ENCODE peak calls at places on chromosomes 12 and 14, in four cellular contexts. H is HepG2, C is K562, U is GM12878. L is an unnamed sample.
A peak's percentile ranks its signal among the peaks of the same experiment; 100 is the strongest.

GRCh38 chr12:67649165-67650126 is 901 bp downstream of the DYRK2 start:
- DNase-seq in H (no peak), C (peak; percentile 49), U (no peak), L (peak; percentile 53)

GRCh38 chr14:105853907-105854599 is 327.7 kb downstream of the TMEM121 start:
- DNase-seq in H (no peak), C (no peak), U (no peak), L (no peak)

GRCh38 chr12:501722-502447 is 42.1 kb downstream of the B4GALNT3 start:
- DNase-seq in H (no peak), C (no peak), U (no peak), L (no peak)

GRCh38 chr14:64447890-64448667 is 17.2 kb upstream of the AKAP5 start:
- DNase-seq in H (no peak), C (no peak), U (no peak), L (no peak)

GRCh38 chr12:76922821-76923315 is 44.0 kb upstream of the CSRP2 start:
- DNase-seq in H (no peak), C (no peak), U (no peak), L (no peak)

GRCh38 chr12:11134300-11134699 is at the start of gene TAS2R30:
- DNase-seq in H (no peak), C (no peak), U (no peak), L (no peak)

GRCh38 chr14:95886366-95886765 is 9.7 kb downstream of the TUNAR start:
- DNase-seq in H (no peak), C (no peak), U (no peak), L (no peak)

GRCh38 chr14:66649515-66649914 is 141.6 kb downstream of the GPHN start:
- DNase-seq in H (no peak), C (no peak), U (peak; percentile 79), L (no peak)

GRCh38 chr12:24431872-24432271 is 482.4 kb upstream of the SOX5 start:
- DNase-seq in H (no peak), C (no peak), U (no peak), L (no peak)

GRCh38 chr12:21774358-21775129 is at the start of gene KCNJ8:
- DNase-seq in H (no peak), C (peak; percentile 57), U (no peak), L (peak; percentile 77)

GRCh38 chr14:71855399-71856036 is 76.7 kb upstream of the RGS6 start:
- DNase-seq in H (peak; percentile 49), C (peak; percentile 54), U (peak; percentile 31), L (peak; percentile 87)

GRCh38 chr12:6280053-6280469 is 30.4 kb upstream of the PLEKHG6 start:
- DNase-seq in H (peak; percentile 93), C (no peak), U (no peak), L (no peak)

GRCh38 chr14:76186318-76187027 is 34.8 kb downstream of the GPATCH2L start:
- DNase-seq in H (no peak), C (no peak), U (peak; percentile 75), L (no peak)

GRCh38 chr12:57476993-57477709 is 2.5 kb downstream of the ARHGAP9 start:
- DNase-seq in H (no peak), C (no peak), U (no peak), L (no peak)

GRCh38 chr14:104675447-104675846 is 14.0 kb upstream of the INF2 start:
- DNase-seq in H (no peak), C (no peak), U (no peak), L (no peak)

GRCh38 chr12:7602287-7602686 is 63.4 kb downstream of the APOBEC1 start:
- DNase-seq in H (no peak), C (no peak), U (no peak), L (no peak)

GRCh38 chr14:37985826-37986470 is 221.8 kb upstream of the SSTR1 start:
- DNase-seq in H (peak; percentile 77), C (no peak), U (no peak), L (peak; percentile 59)

GRCh38 chr14:39023939-39024871 is 78.8 kb downstream of the SEC23A start:
- DNase-seq in H (peak; percentile 100), C (no peak), U (no peak), L (no peak)

GRCh38 chr12:11980133-11980532 is 90.6 kb upstream of the BCL2L14 start:
- DNase-seq in H (no peak), C (no peak), U (peak; percentile 28), L (no peak)

GRCh38 chr12:254039-254438 is 8.6 kb downstream of the SLC6A13 start:
- DNase-seq in H (no peak), C (peak; percentile 25), U (no peak), L (no peak)

GRCh38 chr12:128820723-128821432 is 2.9 kb downstream of the SLC15A4 start:
- DNase-seq in H (no peak), C (no peak), U (no peak), L (no peak)

GRCh38 chr14:25833341-25834121 is 764.3 kb downstream of the NOVA1 start:
- DNase-seq in H (peak; percentile 46), C (no peak), U (no peak), L (peak; percentile 57)

GRCh38 chr12:89250213-89250612 is 102.1 kb downstream of the DUSP6 start:
- DNase-seq in H (no peak), C (no peak), U (no peak), L (no peak)
- TF ChIP-seq NR2C2 in H (no peak), C (no peak), U (no peak), L (no peak)

GRCh38 chr12:46571593-46571992 is 199.0 kb upstream of the SLC38A2 start:
- DNase-seq in H (no peak), C (no peak), U (no peak), L (no peak)
- TF ChIP-seq SP1 in H (no peak), C (no peak), U (no peak), L (no peak)

DNA sequence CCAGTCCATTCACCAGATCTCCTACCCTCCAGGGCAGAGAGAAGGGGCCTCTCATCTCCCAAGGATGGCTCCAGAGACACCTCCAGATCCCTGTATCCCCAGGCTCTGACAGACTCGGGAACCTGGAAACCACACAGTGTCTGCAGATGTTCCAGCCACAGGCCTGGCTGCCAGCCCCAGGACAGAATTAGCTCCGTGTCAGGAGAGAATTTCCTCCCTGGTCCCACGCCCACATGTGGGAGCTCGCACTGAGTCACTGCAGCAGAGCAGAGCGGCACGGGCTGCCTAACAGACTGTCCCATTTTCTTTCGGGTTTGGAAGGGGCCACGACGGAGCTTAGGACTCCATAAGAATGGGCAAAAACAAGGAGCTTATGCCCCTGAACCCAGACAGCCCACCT is 33.6 kb downstream of the CMKLR1 start:
- DNase-seq in H (no peak), C (no peak), U (no peak), L (no peak)
- TF ChIP-seq NR2C2 in H (no peak), C (no peak), U (no peak), L (no peak)

GRCh38 chr12:5064913-5065490 is 21.3 kb downstream of the KCNA5 start:
- DNase-seq in H (no peak), C (no peak), U (no peak), L (no peak)
- TF ChIP-seq SP1 in H (no peak), C (no peak), U (no peak), L (no peak)

DNA sequence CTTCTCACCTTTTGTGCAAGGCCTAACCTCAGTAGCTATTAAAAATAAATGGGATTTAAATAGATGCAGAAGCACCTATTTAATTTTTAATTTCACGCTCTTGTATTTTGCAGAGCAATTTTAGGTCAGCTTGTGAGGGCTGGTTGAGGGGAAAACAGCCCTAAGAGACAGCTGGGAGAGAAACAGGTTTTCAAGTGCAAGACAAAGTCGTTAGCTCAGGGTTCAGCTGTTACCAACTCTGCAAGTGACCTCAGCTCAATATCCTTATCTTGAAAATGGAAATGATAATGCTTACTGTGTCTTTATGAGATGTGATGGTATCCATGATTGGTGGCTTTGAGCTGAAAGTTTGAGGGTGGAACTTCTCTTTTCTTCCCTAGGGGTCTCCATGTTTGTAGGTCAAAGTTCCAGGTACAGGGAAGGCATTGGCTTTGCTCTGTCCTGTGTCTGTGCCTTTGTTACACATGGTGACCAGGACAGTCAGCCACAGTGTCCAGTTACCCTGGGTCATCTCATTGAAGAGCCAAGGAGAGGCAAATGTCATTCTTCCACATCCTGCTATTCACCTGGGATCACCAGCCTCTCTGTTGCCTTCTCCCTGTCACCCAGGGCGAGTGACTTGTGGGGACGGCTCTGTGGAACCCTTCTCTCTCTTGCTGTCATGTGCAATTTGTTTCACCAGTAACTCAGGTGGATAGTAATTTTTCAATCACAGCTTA is 100.3 kb downstream of the SAMD4A start:
- DNase-seq in H (no peak), C (no peak), U (no peak), L (no peak)
- TF ChIP-seq NR2C2 in H (no peak), C (no peak), U (no peak), L (no peak)

GRCh38 chr12:20011200-20011599 is 357.1 kb upstream of the PDE3A start:
- DNase-seq in H (no peak), C (no peak), U (no peak), L (no peak)
- TF ChIP-seq SP1 in H (no peak), C (no peak), U (no peak), L (no peak)

GRCh38 chr12:104480012-104480411 is 23.3 kb downstream of the CHST11 start:
- DNase-seq in H (no peak), C (peak; percentile 67), U (no peak), L (no peak)
- TF ChIP-seq NR2C2 in H (no peak), C (no peak), U (no peak), L (no peak)

GRCh38 chr12:108424816-108425215 is 85.7 kb upstream of the CMKLR1 start:
- DNase-seq in H (no peak), C (no peak), U (no peak), L (no peak)

GRCh38 chr12:108430245-108430644 is 84.8 kb upstream of the FICD start:
- DNase-seq in H (no peak), C (no peak), U (no peak), L (no peak)

GRCh38 chr12:108424026-108424425 is 84.9 kb upstream of the CMKLR1 start:
- DNase-seq in H (no peak), C (no peak), U (no peak), L (no peak)

GRCh38 chr12:108423486-108423885 is 84.4 kb upstream of the CMKLR1 start:
- DNase-seq in H (no peak), C (no peak), U (no peak), L (no peak)

DNA sequence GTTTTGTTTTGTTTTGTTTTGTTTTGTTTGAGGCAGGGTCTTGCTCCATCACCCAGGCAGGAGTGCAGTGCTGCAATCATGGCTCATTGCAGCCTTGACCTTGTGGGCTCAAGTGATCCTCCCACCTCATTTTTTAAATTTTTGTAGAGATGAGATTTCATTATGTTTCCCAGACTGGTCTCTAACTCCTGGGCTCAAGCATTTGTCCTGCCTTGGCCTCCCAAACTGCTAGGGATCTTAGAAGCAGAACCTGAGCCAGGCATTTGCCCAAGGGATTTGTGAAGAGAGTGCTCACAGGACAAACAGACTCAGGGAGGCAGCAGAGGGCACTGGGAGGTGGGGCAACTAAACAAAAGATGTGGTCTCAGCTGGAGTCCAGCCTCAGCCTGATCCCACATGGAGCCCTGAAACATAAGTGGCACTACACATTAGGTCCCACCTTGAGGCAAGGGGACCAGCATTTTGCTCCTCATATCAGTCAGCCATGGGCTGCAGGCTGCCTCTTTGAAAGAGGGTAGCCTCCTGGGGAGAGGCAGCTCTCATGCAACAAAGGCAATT is 86.2 kb upstream of the CMKLR1 start:
- DNase-seq in H (no peak), C (no peak), U (no peak), L (peak; percentile 18)
- TF ChIP-seq SP1 in H (no peak), C (no peak), U (no peak), L (no peak)

L was measured in WTC11.